ENCODE peak calls at places on chromosome 9, in four cellular contexts. One of them, this sample, is unnamed.

GRCh38 chr9:32551491-32552049 is 557 bp upstream of the SMIM27 start:
- DNase-seq in HEK293T: peak; percentile 6
- DNase-seq in GM12878: peak; percentile 12
- DNase-seq in HepG2: peak; percentile 14
- DNase-seq in this sample: peak; percentile 32

GRCh38 chr9:136151848-136152542 is 33.3 kb upstream of the TMEM250 start:
- DNase-seq in HEK293T: no peak
- DNase-seq in GM12878: no peak
- DNase-seq in HepG2: no peak
- DNase-seq in this sample: no peak

GRCh38 chr9:17013010-17013409 is 121.8 kb upstream of the CNTLN start:
- DNase-seq in HEK293T: no peak
- DNase-seq in GM12878: no peak
- DNase-seq in HepG2: no peak
- DNase-seq in this sample: no peak

GRCh38 chr9:26264709-26265601 is 586.7 kb upstream of the TUSC1 start:
- DNase-seq in HEK293T: no peak
- DNase-seq in GM12878: no peak
- DNase-seq in HepG2: no peak
- DNase-seq in this sample: no peak

GRCh38 chr9:134101623-134102149 is 33.9 kb upstream of the BRD3 start:
- DNase-seq in HEK293T: no peak
- DNase-seq in GM12878: no peak
- DNase-seq in HepG2: no peak
- DNase-seq in this sample: peak; percentile 48

GRCh38 chr9:98866435-98867108 is 59.1 kb downstream of the GALNT12 start:
- DNase-seq in HEK293T: no peak
- DNase-seq in GM12878: no peak
- DNase-seq in HepG2: no peak
- DNase-seq in this sample: no peak

GRCh38 chr9:114285166-114285867 is 37.6 kb upstream of the ORM1 start:
- DNase-seq in HEK293T: no peak
- DNase-seq in GM12878: no peak
- DNase-seq in HepG2: no peak
- DNase-seq in this sample: peak; percentile 57

GRCh38 chr9:112970939-112971338 is 41.1 kb downstream of the ZNF883 start:
- DNase-seq in HEK293T: peak; percentile 9
- DNase-seq in GM12878: no peak
- DNase-seq in HepG2: no peak
- DNase-seq in this sample: peak; percentile 26

GRCh38 chr9:124202447-124202971 is 55.2 kb upstream of the NEK6 start:
- DNase-seq in HEK293T: no peak
- DNase-seq in GM12878: peak; percentile 98
- DNase-seq in HepG2: no peak
- DNase-seq in this sample: no peak

GRCh38 chr9:92187390-92187789 is 72.2 kb upstream of the SPTLC1 start:
- DNase-seq in HEK293T: no peak
- DNase-seq in GM12878: no peak
- DNase-seq in HepG2: no peak
- DNase-seq in this sample: no peak

GRCh38 chr9:130425741-130426466 is 18.9 kb upstream of the ASS1 start:
- DNase-seq in HEK293T: no peak
- DNase-seq in GM12878: no peak
- DNase-seq in HepG2: no peak
- DNase-seq in this sample: no peak

GRCh38 chr9:893843-894420 is 52.4 kb downstream of the DMRT1 start:
- DNase-seq in HEK293T: peak; percentile 50
- DNase-seq in GM12878: peak; percentile 91
- DNase-seq in HepG2: peak; percentile 56
- DNase-seq in this sample: peak; percentile 56

GRCh38 chr9:109115931-109116541 is 3.7 kb downstream of the TMEM245 start:
- DNase-seq in HEK293T: no peak
- DNase-seq in GM12878: no peak
- DNase-seq in HepG2: no peak
- DNase-seq in this sample: no peak

GRCh38 chr9:109120204-109120789 is 550 bp upstream of the TMEM245 start:
- DNase-seq in HEK293T: no peak
- DNase-seq in GM12878: no peak
- DNase-seq in HepG2: no peak
- DNase-seq in this sample: no peak

GRCh38 chr9:109118802-109119438 is 827 bp downstream of the TMEM245 start:
- DNase-seq in HEK293T: no peak
- DNase-seq in GM12878: no peak
- DNase-seq in HepG2: peak; percentile 16
- DNase-seq in this sample: no peak

GRCh38 chr9:109119439-109120203 is at the start of gene TMEM245:
- DNase-seq in HEK293T: peak; percentile 86
- DNase-seq in GM12878: peak; percentile 92
- DNase-seq in HepG2: peak; percentile 98
- DNase-seq in this sample: peak; percentile 94

DNA sequence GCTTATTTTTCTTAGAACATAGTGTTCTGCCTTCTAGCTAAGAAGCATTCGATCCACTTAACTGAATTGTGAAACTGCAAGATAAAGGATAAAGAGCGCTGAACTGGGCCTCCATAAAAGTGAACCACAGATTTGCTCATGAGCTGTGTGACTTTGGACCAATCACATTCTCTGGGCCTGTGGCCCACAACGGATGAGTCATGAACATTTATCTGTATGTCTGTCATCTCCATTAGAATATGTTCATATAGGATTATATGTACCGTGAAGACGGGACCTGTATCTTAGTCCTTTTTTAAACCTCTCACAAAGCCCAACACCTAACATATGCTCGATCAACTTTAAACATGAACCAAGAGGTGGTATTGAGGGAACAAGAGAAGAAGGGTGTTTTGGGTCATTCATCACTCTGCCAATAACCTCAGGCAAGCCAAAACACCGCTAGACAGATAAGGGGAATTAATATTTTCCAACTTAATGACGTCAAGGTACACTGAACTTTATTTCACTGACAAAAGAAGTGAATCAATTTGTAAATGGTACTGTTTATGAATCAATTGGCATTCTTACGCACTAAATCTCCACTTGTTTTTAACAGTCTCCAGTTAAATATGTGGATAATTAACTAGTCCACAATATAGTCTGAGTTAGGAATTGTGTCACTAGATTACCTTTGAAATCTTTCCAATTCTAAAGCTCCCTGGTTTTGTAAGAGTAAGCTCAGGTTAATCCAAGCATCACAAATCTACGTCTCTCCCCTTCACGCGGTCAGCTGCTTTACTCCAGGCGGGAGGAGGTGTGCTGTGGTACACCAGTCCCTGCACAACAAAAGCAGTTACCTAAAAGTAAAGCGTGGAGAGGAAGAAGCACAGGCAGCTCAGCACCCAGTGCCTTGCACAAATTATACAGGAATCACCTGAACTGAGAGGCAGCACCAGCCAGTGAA is 1.6 kb downstream of the TMEM245 start:
- DNase-seq in HEK293T: no peak
- DNase-seq in GM12878: no peak
- DNase-seq in HepG2: peak; percentile 65
- DNase-seq in this sample: peak; percentile 22
- TF ChIP-seq FOXM1 in HEK293T: no peak
- TF ChIP-seq FOXM1 in GM12878: no peak
- TF ChIP-seq FOXM1 in HepG2: no peak
- TF ChIP-seq FOXM1 in this sample: no peak

DNA sequence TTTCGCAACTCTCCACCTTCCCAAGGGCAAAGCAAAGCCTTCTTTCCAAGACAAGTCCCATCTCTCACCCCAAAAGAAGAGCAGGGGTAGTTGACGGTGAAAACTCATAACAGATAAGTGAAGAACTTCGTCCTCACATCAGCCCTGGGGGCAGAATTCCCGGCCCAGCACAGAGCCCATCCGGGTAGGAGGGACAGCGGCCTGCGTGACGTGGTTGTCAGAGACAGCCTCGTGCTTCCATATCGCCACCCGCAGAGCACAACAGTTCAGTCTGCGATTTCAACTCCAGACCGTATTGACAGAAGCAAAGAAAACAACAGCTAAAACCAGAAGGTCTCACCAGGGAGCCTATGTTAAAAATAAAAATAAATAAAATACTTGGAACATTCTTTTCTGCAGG is 273.2 kb downstream of the SYK start:
- DNase-seq in HEK293T: no peak
- DNase-seq in GM12878: no peak
- DNase-seq in HepG2: no peak
- DNase-seq in this sample: no peak
- TF ChIP-seq FOXM1 in HEK293T: no peak
- TF ChIP-seq FOXM1 in GM12878: no peak
- TF ChIP-seq FOXM1 in HepG2: no peak
- TF ChIP-seq FOXM1 in this sample: no peak

GRCh38 chr9:87194471-87194870 is 247.2 kb upstream of the GAS1 start:
- DNase-seq in HEK293T: no peak
- DNase-seq in GM12878: no peak
- DNase-seq in HepG2: no peak
- DNase-seq in this sample: no peak
- TF ChIP-seq FOXM1 in HEK293T: no peak
- TF ChIP-seq FOXM1 in GM12878: no peak
- TF ChIP-seq FOXM1 in HepG2: no peak
- TF ChIP-seq FOXM1 in this sample: no peak

GRCh38 chr9:27504259-27504658 is 19.8 kb upstream of the IFNK start:
- DNase-seq in HEK293T: no peak
- DNase-seq in GM12878: no peak
- DNase-seq in HepG2: no peak
- DNase-seq in this sample: no peak
- TF ChIP-seq FOXM1 in HEK293T: no peak
- TF ChIP-seq FOXM1 in GM12878: no peak
- TF ChIP-seq FOXM1 in HepG2: no peak
- TF ChIP-seq FOXM1 in this sample: no peak